ENCODE peak calls at places on chromosomes 11 and 22, in five cellular contexts. One of them, this sample, is unnamed.

GRCh38 chr11:42066113-42066512 is 606.7 kb upstream of the LRRC4C start:
- DNase-seq in neural crest cell: no peak
- DNase-seq in caudate nucleus: no peak
- DNase-seq in lung microvascular endothelial cell: no peak
- DNase-seq in frontal cortex: no peak
- DNase-seq in this sample: no peak

GRCh38 chr11:126345283-126345682 is 10.2 kb upstream of the ST3GAL4 start:
- DNase-seq in neural crest cell: no peak
- DNase-seq in frontal cortex: no peak
- DNase-seq in lung microvascular endothelial cell: no peak
- DNase-seq in caudate nucleus: no peak
- DNase-seq in this sample: no peak

GRCh38 chr11:12460441-12460840 is 83.1 kb downstream of the PARVA start:
- DNase-seq in caudate nucleus: no peak
- DNase-seq in lung microvascular endothelial cell: no peak
- DNase-seq in frontal cortex: no peak
- DNase-seq in neural crest cell: no peak
- DNase-seq in this sample: no peak

GRCh38 chr11:120586072-120586471 is 74.5 kb downstream of the GRIK4 start:
- DNase-seq in lung microvascular endothelial cell: no peak
- DNase-seq in neural crest cell: no peak
- DNase-seq in frontal cortex: no peak
- DNase-seq in caudate nucleus: no peak
- DNase-seq in this sample: no peak

GRCh38 chr11:134783219-134783618 is 371.2 kb upstream of the B3GAT1 start:
- DNase-seq in lung microvascular endothelial cell: no peak
- DNase-seq in frontal cortex: no peak
- DNase-seq in neural crest cell: no peak
- DNase-seq in caudate nucleus: no peak
- DNase-seq in this sample: no peak

GRCh38 chr11:65559951-65560537 is 1.9 kb upstream of the LTBP3 start:
- DNase-seq in neural crest cell: no peak
- DNase-seq in lung microvascular endothelial cell: peak; percentile 73
- DNase-seq in frontal cortex: no peak
- DNase-seq in caudate nucleus: no peak
- DNase-seq in this sample: no peak

GRCh38 chr22:23826510-23827350 is 12.1 kb downstream of the DERL3 start:
- DNase-seq in frontal cortex: no peak
- DNase-seq in caudate nucleus: no peak
- DNase-seq in lung microvascular endothelial cell: no peak
- DNase-seq in neural crest cell: no peak
- DNase-seq in this sample: no peak

GRCh38 chr11:104534268-104534667 is 364.0 kb downstream of the CASP12 start:
- DNase-seq in lung microvascular endothelial cell: peak; percentile 3
- DNase-seq in neural crest cell: no peak
- DNase-seq in caudate nucleus: no peak
- DNase-seq in frontal cortex: no peak
- DNase-seq in this sample: no peak

GRCh38 chr11:32385998-32386397 is 49.3 kb downstream of the WT1 start:
- DNase-seq in neural crest cell: no peak
- DNase-seq in caudate nucleus: no peak
- DNase-seq in frontal cortex: peak; percentile 35
- DNase-seq in lung microvascular endothelial cell: peak; percentile 54
- DNase-seq in this sample: peak; percentile 11